ENCODE peak calls at places on chromosomes 1 and 21, in nine cellular contexts. M, B, V, N, P, H, X, I and A are unnamed samples.

GRCh38 chr1:221035680-221036153 is 156.5 kb downstream of the HLX start:
- DNase-seq in M (no peak), B (no peak), V (peak), N (peak), P (no peak), H (peak), X (peak), I (peak), A (no peak)

GRCh38 chr1:16905112-16905855 is 9.5 kb downstream of the RNU1-2 start:
- DNase-seq in M (no peak), B (no peak), V (peak), N (peak), P (peak), H (peak), X (peak), I (no peak), A (peak)

GRCh38 chr1:76948846-76949245 is 81.6 kb downstream of the ST6GALNAC5 start:
- DNase-seq in M (no peak), B (no peak), V (no peak), N (no peak), P (no peak), H (no peak), X (no peak), I (no peak), A (no peak)

GRCh38 chr21:31479714-31480113 is 135.7 kb upstream of the TIAM1 start:
- DNase-seq in M (no peak), B (no peak), V (no peak), N (no peak), P (no peak), H (no peak), X (no peak), I (no peak), A (no peak)

GRCh38 chr1:19165501-19165900 is 44.6 kb downstream of the UBR4 start:
- DNase-seq in M (peak), B (no peak), V (no peak), N (no peak), P (no peak), H (peak), X (peak), I (no peak), A (no peak)

GRCh38 chr1:30386145-30386926 is 337.0 kb downstream of the MATN1 start:
- DNase-seq in M (no peak), B (no peak), V (no peak), N (no peak), P (no peak), H (no peak), X (no peak), I (no peak), A (no peak)

GRCh38 chr1:227758366-227758765 is 23.1 kb downstream of the SNAP47 start:
- DNase-seq in M (no peak), B (no peak), V (no peak), N (no peak), P (no peak), H (no peak), X (no peak), I (no peak), A (no peak)

GRCh38 chr1:21669287-21670058 is at the start of gene RAP1GAP:
- DNase-seq in M (peak), B (no peak), V (no peak), N (no peak), P (no peak), H (no peak), X (no peak), I (no peak), A (no peak)

GRCh38 chr1:116356673-116357072 is 16.4 kb upstream of the ATP1A1 start:
- DNase-seq in M (no peak), B (no peak), V (peak), N (peak), P (no peak), H (no peak), X (peak), I (no peak), A (no peak)

GRCh38 chr21:34358866-34359265 is 4.9 kb upstream of the KCNE2 start:
- DNase-seq in M (no peak), B (no peak), V (no peak), N (no peak), P (no peak), H (no peak), X (no peak), I (no peak), A (no peak)

GRCh38 chr21:45033791-45034555 is 40.4 kb upstream of the ADARB1 start:
- DNase-seq in M (no peak), B (no peak), V (peak), N (peak), P (no peak), H (no peak), X (peak), I (no peak), A (peak)

GRCh38 chr1:10161541-10162290 is 48.7 kb upstream of the KIF1B start:
- DNase-seq in M (no peak), B (peak), V (no peak), N (no peak), P (no peak), H (no peak), X (no peak), I (peak), A (no peak)

GRCh38 chr1:214901718-214902117 is 180.8 kb upstream of the KCNK2 start:
- DNase-seq in M (no peak), B (no peak), V (peak), N (peak), P (no peak), H (no peak), X (peak), I (no peak), A (no peak)

GRCh38 chr1:32786856-32787255 is 30.3 kb downstream of the YARS1 start:
- DNase-seq in M (no peak), B (no peak), V (no peak), N (peak), P (peak), H (no peak), X (peak), I (no peak), A (no peak)
- TF ChIP-seq CTCF in M (peak), B (peak), V (peak), N (peak), P (peak), H (no peak), X (peak), I (peak), A (peak)

GRCh38 chr1:2019162-2019542 is at the start of gene GABRD:
- DNase-seq in M (no peak), B (no peak), V (no peak), N (no peak), P (no peak), H (no peak), X (no peak), I (no peak), A (no peak)

GRCh38 chr1:2018217-2019161 is 656 bp upstream of the GABRD start:
- DNase-seq in M (no peak), B (no peak), V (no peak), N (no peak), P (no peak), H (no peak), X (no peak), I (no peak), A (no peak)

GRCh38 chr1:2020310-2020655 is 1.1 kb downstream of the GABRD start:
- DNase-seq in M (no peak), B (no peak), V (no peak), N (no peak), P (no peak), H (no peak), X (no peak), I (no peak), A (no peak)

GRCh38 chr1:2021550-2021949 is 2.4 kb downstream of the GABRD start:
- DNase-seq in M (no peak), B (no peak), V (no peak), N (no peak), P (no peak), H (no peak), X (no peak), I (no peak), A (no peak)

DNA sequence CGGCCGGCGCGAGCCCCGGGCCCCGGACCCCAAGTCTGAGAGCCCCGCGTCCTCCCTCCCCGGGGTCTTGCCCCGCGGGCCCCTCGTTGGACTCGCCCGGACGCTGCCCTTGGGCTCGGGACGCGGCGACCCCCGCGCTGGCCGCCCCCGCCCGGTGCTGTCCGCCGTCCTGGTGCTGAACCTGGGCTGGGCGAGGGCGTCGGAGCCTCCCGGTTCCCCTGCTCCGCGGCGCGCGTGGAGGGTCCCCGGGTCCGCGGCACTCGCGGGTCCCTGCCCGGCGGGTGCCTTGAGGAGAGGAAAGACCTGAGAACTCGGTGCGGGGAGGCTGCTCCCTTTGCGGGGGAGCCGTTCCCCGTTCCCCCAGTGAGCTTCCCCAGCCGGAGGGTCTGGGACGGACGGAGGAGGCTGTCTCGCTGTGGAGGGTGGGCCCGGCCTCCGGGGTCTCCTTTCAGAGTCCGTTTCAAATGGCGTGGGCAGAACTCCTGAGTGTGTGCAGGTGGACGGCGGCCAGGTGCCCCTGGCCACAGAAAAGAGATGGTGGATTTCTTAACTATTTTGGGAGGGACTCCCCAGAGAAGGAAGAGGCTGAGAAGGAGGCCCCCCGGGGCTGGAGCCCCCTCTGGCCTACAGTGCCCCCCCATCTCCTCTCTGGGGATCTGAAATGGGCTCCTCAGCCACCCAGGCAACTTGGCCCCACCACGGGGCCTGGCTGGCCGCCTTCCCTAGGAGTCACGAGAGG is 595 bp downstream of the GABRD start:
- DNase-seq in M (no peak), B (no peak), V (no peak), N (no peak), P (no peak), H (no peak), X (no peak), I (no peak), A (no peak)
- H3K4me3 ChIP-seq in M (no peak), B (peak), V (no peak), N (no peak), P (no peak), H (no peak), X (no peak), I (peak), A (no peak)

DNA sequence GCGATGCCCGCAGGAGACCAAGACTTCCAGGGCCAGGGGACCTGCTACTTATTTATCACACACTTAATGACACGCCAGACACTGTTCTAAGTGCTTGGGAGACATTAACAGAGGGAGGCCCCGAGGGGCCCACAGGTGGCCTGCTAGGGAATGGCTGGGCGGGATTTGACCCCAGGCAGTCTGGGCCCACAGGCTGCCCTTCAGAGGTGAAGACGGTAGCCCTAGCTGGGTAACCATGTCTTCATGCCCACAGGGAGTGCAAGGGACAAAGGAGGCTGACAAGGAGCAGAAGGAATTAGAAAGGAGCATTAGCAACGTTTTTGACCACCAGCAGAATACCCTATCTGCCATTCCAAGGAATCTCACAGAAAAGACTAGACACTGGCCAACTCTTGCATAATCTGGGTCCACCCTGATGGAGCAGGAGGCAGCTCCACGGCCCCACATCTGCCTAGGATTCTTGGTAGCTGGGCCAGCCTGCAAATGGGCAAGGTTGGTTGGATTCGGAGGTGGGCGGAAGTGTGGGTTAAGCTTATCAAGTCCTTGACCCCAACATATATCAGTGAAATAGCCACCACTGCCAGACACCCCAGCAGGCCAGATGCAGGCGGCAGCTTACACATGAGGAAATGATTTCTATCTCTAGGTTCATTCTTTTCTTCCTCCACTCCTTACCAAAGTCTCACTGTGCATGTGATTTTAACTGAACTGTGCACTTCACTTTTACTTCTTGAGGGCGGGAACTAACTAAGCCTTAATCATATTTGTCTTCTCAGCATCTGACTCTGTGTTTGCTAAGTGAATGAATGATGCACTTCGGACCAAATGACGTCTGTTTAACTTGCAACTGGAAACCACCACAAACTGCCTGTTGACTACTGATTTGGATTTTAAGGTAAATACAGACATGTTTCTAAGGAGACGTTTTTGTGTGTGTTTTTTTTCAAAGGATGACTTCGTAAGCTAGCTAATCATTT is 3.4 kb upstream of the ETS2 start:
- DNase-seq in M (no peak), B (no peak), V (no peak), N (no peak), P (no peak), H (no peak), X (no peak), I (no peak), A (no peak)
- TF ChIP-seq CTCF in M (no peak), B (no peak), V (no peak), N (no peak), P (no peak), H (no peak), X (no peak), I (no peak), A (no peak)

DNA sequence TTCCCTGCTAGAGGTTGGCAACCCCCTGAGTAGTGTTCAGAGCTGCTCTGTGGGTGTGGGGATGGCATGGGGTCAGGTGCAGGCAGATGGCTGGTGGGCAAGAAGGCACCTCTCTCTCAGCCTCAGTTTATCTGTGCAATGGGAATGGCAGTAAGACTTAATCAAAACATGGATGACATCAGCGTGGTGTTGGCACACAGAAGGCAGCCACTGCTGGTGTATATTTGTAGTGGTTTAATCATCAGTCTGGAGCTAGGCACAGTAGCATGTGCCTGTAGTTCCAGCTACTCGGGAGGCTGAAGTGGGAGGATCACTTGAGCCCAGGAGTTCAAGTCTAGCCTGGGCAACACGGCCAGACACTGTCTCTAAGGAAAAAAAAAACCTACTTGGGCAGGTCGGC is 7.4 kb downstream of the FAAH start:
- DNase-seq in M (no peak), B (no peak), V (no peak), N (peak), P (no peak), H (no peak), X (peak), I (no peak), A (no peak)
- H3K4me3 ChIP-seq in M (no peak), B (no peak), V (no peak), N (no peak), P (no peak), H (no peak), X (no peak), I (no peak), A (no peak)

GRCh38 chr1:231337472-231338269 is at the start of gene EXOC8:
- DNase-seq in M (peak), B (peak), V (peak), N (peak), P (peak), H (peak), X (peak), I (peak), A (peak)
- TF ChIP-seq CTCF in M (no peak), B (no peak), V (no peak), N (no peak), P (peak), H (no peak), X (no peak), I (no peak), A (no peak)

DNA sequence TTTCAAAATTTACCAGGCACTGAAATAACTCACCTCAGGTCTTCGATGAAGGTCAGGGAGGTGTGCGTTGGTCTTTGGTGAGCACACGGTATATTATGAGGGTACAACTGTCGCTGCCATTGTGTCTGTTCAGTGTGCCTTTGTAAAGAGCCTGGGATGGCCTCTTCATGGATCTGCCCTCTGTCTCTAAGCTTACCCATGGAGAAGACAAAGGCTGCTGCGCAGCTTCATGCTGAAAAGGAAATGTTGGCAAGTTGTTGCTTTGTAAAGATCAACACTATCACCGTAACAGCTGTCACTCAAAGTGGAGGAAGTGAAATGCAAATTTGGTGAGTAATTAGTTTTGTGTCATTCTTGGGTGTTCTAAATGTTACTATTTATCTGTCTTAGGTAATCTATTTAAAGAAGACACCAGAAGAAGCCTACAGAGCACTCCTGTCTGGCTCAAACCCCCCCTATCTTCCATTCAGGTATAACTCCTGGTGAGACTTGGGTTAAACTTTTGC is 71.6 kb downstream of the CDC14A start:
- DNase-seq in M (no peak), B (no peak), V (no peak), N (no peak), P (no peak), H (no peak), X (no peak), I (no peak), A (no peak)
- H3K4me3 ChIP-seq in M (no peak), B (no peak), V (no peak), N (no peak), P (no peak), H (no peak), X (no peak), I (no peak), A (no peak)

GRCh38 chr1:247216246-247216645 is 39.6 kb upstream of the VN1R5 start:
- DNase-seq in M (no peak), B (no peak), V (no peak), N (no peak), P (no peak), H (no peak), X (no peak), I (no peak), A (no peak)
- TF ChIP-seq CTCF in M (no peak), B (no peak), V (no peak), N (no peak), P (no peak), H (no peak), X (no peak), I (no peak), A (no peak)